ENCODE peak calls at places on chromosomes 12 and 14, in five cellular contexts. One of them, this sample, is unnamed.

GRCh38 chr12:37666069-37666781 is 650.3 kb upstream of the ALG10B start:
- DNase-seq in T1000: no peak
- DNase-seq in activated CD4-positive, alpha-beta T cell treated with anti-CD3 and anti-CD28 coated beads, Interleukin-2, amount 10 ng/mL, durations not matched to agents 7 days and 5 days: no peak
- DNase-seq in fibroblast of the conjunctiva: no peak
- DNase-seq in fibroblast of pulmonary artery: no peak
- DNase-seq in this sample: no peak

GRCh38 chr14:100717371-100717770 is 9.3 kb upstream of the DLK1 start:
- DNase-seq in fibroblast of pulmonary artery: no peak
- DNase-seq in activated CD4-positive, alpha-beta T cell treated with anti-CD3 and anti-CD28 coated beads, Interleukin-2, amount 10 ng/mL, durations not matched to agents 7 days and 5 days: no peak
- DNase-seq in T1000: no peak
- DNase-seq in fibroblast of the conjunctiva: no peak
- DNase-seq in this sample: no peak

GRCh38 chr14:67815573-67816235 is 686 bp downstream of the ZFYVE26 start:
- DNase-seq in fibroblast of the conjunctiva: no peak
- DNase-seq in activated CD4-positive, alpha-beta T cell treated with anti-CD3 and anti-CD28 coated beads, Interleukin-2, amount 10 ng/mL, durations not matched to agents 7 days and 5 days: no peak
- DNase-seq in fibroblast of pulmonary artery: peak; percentile 56
- DNase-seq in T1000: no peak
- DNase-seq in this sample: peak; percentile 13

GRCh38 chr14:28083456-28083855 is 683.1 kb upstream of the FOXG1 start:
- DNase-seq in fibroblast of pulmonary artery: no peak
- DNase-seq in T1000: no peak
- DNase-seq in fibroblast of the conjunctiva: no peak
- DNase-seq in activated CD4-positive, alpha-beta T cell treated with anti-CD3 and anti-CD28 coated beads, Interleukin-2, amount 10 ng/mL, durations not matched to agents 7 days and 5 days: no peak
- DNase-seq in this sample: no peak

GRCh38 chr14:95895720-95896119 is 19.1 kb downstream of the TUNAR start:
- DNase-seq in fibroblast of the conjunctiva: no peak
- DNase-seq in fibroblast of pulmonary artery: no peak
- DNase-seq in T1000: no peak
- DNase-seq in activated CD4-positive, alpha-beta T cell treated with anti-CD3 and anti-CD28 coated beads, Interleukin-2, amount 10 ng/mL, durations not matched to agents 7 days and 5 days: peak; percentile 26
- DNase-seq in this sample: peak; percentile 0

GRCh38 chr14:77040995-77041744 is 12.7 kb upstream of the IRF2BPL start:
- DNase-seq in fibroblast of pulmonary artery: no peak
- DNase-seq in activated CD4-positive, alpha-beta T cell treated with anti-CD3 and anti-CD28 coated beads, Interleukin-2, amount 10 ng/mL, durations not matched to agents 7 days and 5 days: peak; percentile 55
- DNase-seq in fibroblast of the conjunctiva: no peak
- DNase-seq in T1000: no peak
- DNase-seq in this sample: no peak

GRCh38 chr14:61558271-61558670 is 137.0 kb upstream of the HIF1A start:
- DNase-seq in T1000: peak; percentile 71
- DNase-seq in activated CD4-positive, alpha-beta T cell treated with anti-CD3 and anti-CD28 coated beads, Interleukin-2, amount 10 ng/mL, durations not matched to agents 7 days and 5 days: no peak
- DNase-seq in fibroblast of the conjunctiva: no peak
- DNase-seq in fibroblast of pulmonary artery: no peak
- DNase-seq in this sample: no peak

GRCh38 chr12:62899568-62900390 is 35.2 kb downstream of the PPM1H start:
- DNase-seq in T1000: no peak
- DNase-seq in fibroblast of pulmonary artery: no peak
- DNase-seq in activated CD4-positive, alpha-beta T cell treated with anti-CD3 and anti-CD28 coated beads, Interleukin-2, amount 10 ng/mL, durations not matched to agents 7 days and 5 days: no peak
- DNase-seq in fibroblast of the conjunctiva: no peak
- DNase-seq in this sample: no peak

GRCh38 chr14:50109342-50109741 is 7.0 kb downstream of the VCPKMT start:
- DNase-seq in fibroblast of the conjunctiva: peak; percentile 13
- DNase-seq in fibroblast of pulmonary artery: peak; percentile 42
- DNase-seq in activated CD4-positive, alpha-beta T cell treated with anti-CD3 and anti-CD28 coated beads, Interleukin-2, amount 10 ng/mL, durations not matched to agents 7 days and 5 days: no peak
- DNase-seq in T1000: no peak
- DNase-seq in this sample: no peak

GRCh38 chr12:1844223-1844622 is 23.9 kb downstream of the LRTM2 start:
- DNase-seq in fibroblast of pulmonary artery: no peak
- DNase-seq in T1000: no peak
- DNase-seq in activated CD4-positive, alpha-beta T cell treated with anti-CD3 and anti-CD28 coated beads, Interleukin-2, amount 10 ng/mL, durations not matched to agents 7 days and 5 days: no peak
- DNase-seq in fibroblast of the conjunctiva: no peak
- DNase-seq in this sample: no peak

GRCh38 chr14:62189698-62190097 is 427.5 kb downstream of the SNAPC1 start:
- DNase-seq in T1000: no peak
- DNase-seq in fibroblast of pulmonary artery: peak; percentile 29
- DNase-seq in activated CD4-positive, alpha-beta T cell treated with anti-CD3 and anti-CD28 coated beads, Interleukin-2, amount 10 ng/mL, durations not matched to agents 7 days and 5 days: no peak
- DNase-seq in fibroblast of the conjunctiva: peak; percentile 30
- DNase-seq in this sample: no peak

GRCh38 chr12:28844718-28845117 is 304.4 kb upstream of the FAR2 start:
- DNase-seq in T1000: no peak
- DNase-seq in activated CD4-positive, alpha-beta T cell treated with anti-CD3 and anti-CD28 coated beads, Interleukin-2, amount 10 ng/mL, durations not matched to agents 7 days and 5 days: no peak
- DNase-seq in fibroblast of pulmonary artery: no peak
- DNase-seq in fibroblast of the conjunctiva: no peak
- DNase-seq in this sample: peak; percentile 22

GRCh38 chr12:19239616-19240234 is 110.2 kb downstream of the PLEKHA5 start:
- DNase-seq in activated CD4-positive, alpha-beta T cell treated with anti-CD3 and anti-CD28 coated beads, Interleukin-2, amount 10 ng/mL, durations not matched to agents 7 days and 5 days: no peak
- DNase-seq in T1000: no peak
- DNase-seq in fibroblast of pulmonary artery: peak; percentile 74
- DNase-seq in fibroblast of the conjunctiva: no peak
- DNase-seq in this sample: no peak

GRCh38 chr12:132429932-132430643 is 59.9 kb upstream of the FBRSL1 start:
- DNase-seq in T1000: no peak
- DNase-seq in activated CD4-positive, alpha-beta T cell treated with anti-CD3 and anti-CD28 coated beads, Interleukin-2, amount 10 ng/mL, durations not matched to agents 7 days and 5 days: peak; percentile 80
- DNase-seq in fibroblast of pulmonary artery: no peak
- DNase-seq in fibroblast of the conjunctiva: no peak
- DNase-seq in this sample: peak; percentile 22

GRCh38 chr12:47080725-47081502 is 1.2 kb upstream of the AMIGO2 start:
- DNase-seq in activated CD4-positive, alpha-beta T cell treated with anti-CD3 and anti-CD28 coated beads, Interleukin-2, amount 10 ng/mL, durations not matched to agents 7 days and 5 days: peak; percentile 68
- DNase-seq in fibroblast of the conjunctiva: no peak
- DNase-seq in T1000: peak; percentile 39
- DNase-seq in fibroblast of pulmonary artery: peak; percentile 73
- DNase-seq in this sample: peak; percentile 83

GRCh38 chr12:98354520-98354919 is 160.9 kb upstream of the TMPO start:
- DNase-seq in fibroblast of the conjunctiva: no peak
- DNase-seq in fibroblast of pulmonary artery: no peak
- DNase-seq in T1000: no peak
- DNase-seq in activated CD4-positive, alpha-beta T cell treated with anti-CD3 and anti-CD28 coated beads, Interleukin-2, amount 10 ng/mL, durations not matched to agents 7 days and 5 days: no peak
- DNase-seq in this sample: no peak

GRCh38 chr14:58697927-58698641 is 60.3 kb downstream of the DACT1 start:
- DNase-seq in activated CD4-positive, alpha-beta T cell treated with anti-CD3 and anti-CD28 coated beads, Interleukin-2, amount 10 ng/mL, durations not matched to agents 7 days and 5 days: no peak
- DNase-seq in T1000: no peak
- DNase-seq in fibroblast of the conjunctiva: no peak
- DNase-seq in fibroblast of pulmonary artery: no peak
- DNase-seq in this sample: no peak

GRCh38 chr14:53035796-53036195 is 84.9 kb upstream of the FERMT2 start:
- DNase-seq in fibroblast of pulmonary artery: no peak
- DNase-seq in activated CD4-positive, alpha-beta T cell treated with anti-CD3 and anti-CD28 coated beads, Interleukin-2, amount 10 ng/mL, durations not matched to agents 7 days and 5 days: no peak
- DNase-seq in fibroblast of the conjunctiva: no peak
- DNase-seq in T1000: no peak
- DNase-seq in this sample: no peak

GRCh38 chr12:108811411-108812185 is 45.8 kb downstream of the SSH1 start:
- DNase-seq in activated CD4-positive, alpha-beta T cell treated with anti-CD3 and anti-CD28 coated beads, Interleukin-2, amount 10 ng/mL, durations not matched to agents 7 days and 5 days: no peak
- DNase-seq in fibroblast of the conjunctiva: no peak
- DNase-seq in T1000: no peak
- DNase-seq in fibroblast of pulmonary artery: peak; percentile 26
- DNase-seq in this sample: no peak

GRCh38 chr12:114274131-114274530 is 131.8 kb downstream of the TBX5 start:
- DNase-seq in T1000: no peak
- DNase-seq in activated CD4-positive, alpha-beta T cell treated with anti-CD3 and anti-CD28 coated beads, Interleukin-2, amount 10 ng/mL, durations not matched to agents 7 days and 5 days: no peak
- DNase-seq in fibroblast of the conjunctiva: no peak
- DNase-seq in fibroblast of pulmonary artery: no peak
- DNase-seq in this sample: no peak

GRCh38 chr14:93104961-93105360 is 10.8 kb downstream of the ITPK1 start:
- DNase-seq in activated CD4-positive, alpha-beta T cell treated with anti-CD3 and anti-CD28 coated beads, Interleukin-2, amount 10 ng/mL, durations not matched to agents 7 days and 5 days: no peak
- DNase-seq in T1000: no peak
- DNase-seq in fibroblast of the conjunctiva: no peak
- DNase-seq in fibroblast of pulmonary artery: no peak
- DNase-seq in this sample: peak; percentile 10

GRCh38 chr12:96108321-96108720 is 72.9 kb upstream of the LTA4H start:
- DNase-seq in T1000: no peak
- DNase-seq in fibroblast of the conjunctiva: no peak
- DNase-seq in fibroblast of pulmonary artery: no peak
- DNase-seq in activated CD4-positive, alpha-beta T cell treated with anti-CD3 and anti-CD28 coated beads, Interleukin-2, amount 10 ng/mL, durations not matched to agents 7 days and 5 days: peak; percentile 53
- DNase-seq in this sample: no peak

GRCh38 chr12:105641742-105642141 is 311.3 kb downstream of the C12orf75 start:
- DNase-seq in T1000: no peak
- DNase-seq in fibroblast of the conjunctiva: no peak
- DNase-seq in fibroblast of pulmonary artery: no peak
- DNase-seq in activated CD4-positive, alpha-beta T cell treated with anti-CD3 and anti-CD28 coated beads, Interleukin-2, amount 10 ng/mL, durations not matched to agents 7 days and 5 days: no peak
- DNase-seq in this sample: no peak

This sample was measured in OCI-M1.